ENCODE peak calls at places on chromosomes 11 and 22, in six cellular contexts. K is K562, E is Panc1, X is GM12878, Y is GM23338, F is HCT116. V is an unnamed sample.

GRCh38 chr11:128827494-128827893 is 39.6 kb downstream of the KCNJ1 start:
- DNase-seq in K (no peak), E (no peak), X (no peak), Y (no peak), F (no peak), V (no peak)

GRCh38 chr11:2406878-2407410 is 6.4 kb downstream of the TSSC4 start:
- DNase-seq in K (no peak), E (no peak), X (no peak), Y (no peak), F (no peak), V (no peak)

GRCh38 chr11:9180784-9181183 is 84.4 kb downstream of the DENND5A start:
- DNase-seq in K (no peak), E (no peak), X (no peak), Y (no peak), F (no peak), V (no peak)

GRCh38 chr11:14261094-14261493 is 97.9 kb downstream of the RRAS2 start:
- DNase-seq in K (no peak), E (no peak), X (no peak), Y (no peak), F (no peak), V (no peak)

GRCh38 chr11:45165806-45166603 is 19.6 kb downstream of the PRDM11 start:
- DNase-seq in K (no peak), E (no peak), X (no peak), Y (no peak), F (no peak), V (no peak)

GRCh38 chr11:92607969-92608711 is 361.3 kb upstream of the MTNR1B start:
- DNase-seq in K (no peak), E (no peak), X (no peak), Y (no peak), F (no peak), V (no peak)

GRCh38 chr22:30183271-30183670 is 63.3 kb downstream of the LIF start:
- DNase-seq in K (no peak), E (no peak), X (no peak), Y (no peak), F (no peak), V (no peak)

GRCh38 chr11:93051181-93051580 is 81.7 kb downstream of the MTNR1B start:
- DNase-seq in K (no peak), E (no peak), X (no peak), Y (no peak), F (no peak), V (no peak)

GRCh38 chr11:118109231-118109630 is 22.5 kb upstream of the SMIM35 start:
- DNase-seq in K (no peak), E (no peak), X (no peak), Y (no peak), F (no peak), V (no peak)

GRCh38 chr11:46006418-46007070 is 84.1 kb downstream of the LARGE2 start:
- DNase-seq in K (peak; percentile 47), E (peak; percentile 59), X (peak; percentile 37), Y (peak; percentile 93), F (peak; percentile 63), V (peak; percentile 74)

GRCh38 chr11:61325649-61326414 is 7.1 kb downstream of the DDB1 start:
- DNase-seq in K (no peak), E (no peak), X (no peak), Y (no peak), F (no peak), V (no peak)

GRCh38 chr11:17687946-17688670 is 31.3 kb upstream of the MYOD1 start:
- DNase-seq in K (no peak), E (no peak), X (no peak), Y (no peak), F (no peak), V (no peak)

GRCh38 chr11:134139873-134140331 is 71.0 kb downstream of the JAM3 start:
- DNase-seq in K (peak; percentile 41), E (peak; percentile 68), X (peak; percentile 25), Y (peak; percentile 86), F (peak; percentile 62), V (peak; percentile 8)

GRCh38 chr11:83019888-83020579 is 51.7 kb downstream of the RAB30 start:
- DNase-seq in K (no peak), E (no peak), X (no peak), Y (peak; percentile 10), F (no peak), V (no peak)

GRCh38 chr11:104191124-104191523 is 27.2 kb upstream of the PDGFD start:
- DNase-seq in K (no peak), E (no peak), X (no peak), Y (no peak), F (no peak), V (no peak)

GRCh38 chr11:45948341-45948740 is 25.9 kb downstream of the LARGE2 start:
- DNase-seq in K (no peak), E (no peak), X (no peak), Y (no peak), F (no peak), V (no peak)

GRCh38 chr11:43685483-43685882 is 4.9 kb downstream of the HSD17B12 start:
- DNase-seq in K (no peak), E (no peak), X (no peak), Y (no peak), F (no peak), V (no peak)

DNA sequence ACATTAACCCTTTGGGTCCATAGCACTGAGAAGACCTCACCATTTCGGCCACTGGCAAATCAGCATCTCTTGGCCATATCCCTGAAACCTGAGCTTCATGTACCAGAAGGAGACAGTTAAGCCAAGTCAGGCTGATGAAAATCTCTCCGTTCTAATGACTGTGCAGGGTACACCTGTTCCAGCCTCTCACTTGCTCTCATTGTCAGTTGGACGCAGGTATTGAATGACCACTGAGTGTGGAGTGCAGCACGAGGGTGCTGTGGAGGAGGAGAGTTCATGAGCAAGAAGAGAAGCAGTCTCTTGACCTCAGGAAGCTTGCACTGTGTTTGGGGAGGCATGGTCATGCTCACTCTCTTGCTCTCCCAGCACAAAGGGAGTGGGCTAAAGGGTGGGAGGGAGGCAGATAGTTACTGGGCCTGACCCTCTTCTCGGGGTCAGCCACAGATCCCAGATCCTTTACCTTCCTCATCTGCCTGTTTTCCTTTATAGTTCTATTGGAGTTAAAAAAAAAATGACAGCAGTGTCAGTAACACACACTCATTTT is 65.2 kb downstream of the ZBTB16 start:
- DNase-seq in K (no peak), E (no peak), X (no peak), Y (no peak), F (no peak), V (no peak)
- TF ChIP-seq REST in K (no peak), E (no peak), X (no peak), Y (no peak), F (no peak), V (no peak)

GRCh38 chr22:41768420-41768819 is 32.1 kb upstream of the CCDC134 start:
- DNase-seq in K (no peak), E (no peak), X (no peak), Y (no peak), F (no peak), V (no peak)
- TF ChIP-seq REST in K (no peak), E (no peak), X (no peak), Y (no peak), F (no peak), V (no peak)

GRCh38 chr11:132114185-132114584 is 743.8 kb downstream of the NTM start:
- DNase-seq in K (no peak), E (no peak), X (no peak), Y (peak; percentile 78), F (no peak), V (no peak)
- TF ChIP-seq REST in K (no peak), E (no peak), X (no peak), Y (no peak), F (no peak), V (no peak)

GRCh38 chr22:21661991-21662390 is 3.8 kb upstream of the PPIL2 start:
- DNase-seq in K (no peak), E (no peak), X (no peak), Y (no peak), F (no peak), V (no peak)
- TF ChIP-seq REST in K (no peak), E (no peak), X (no peak), Y (no peak), F (no peak), V (no peak)

DNA sequence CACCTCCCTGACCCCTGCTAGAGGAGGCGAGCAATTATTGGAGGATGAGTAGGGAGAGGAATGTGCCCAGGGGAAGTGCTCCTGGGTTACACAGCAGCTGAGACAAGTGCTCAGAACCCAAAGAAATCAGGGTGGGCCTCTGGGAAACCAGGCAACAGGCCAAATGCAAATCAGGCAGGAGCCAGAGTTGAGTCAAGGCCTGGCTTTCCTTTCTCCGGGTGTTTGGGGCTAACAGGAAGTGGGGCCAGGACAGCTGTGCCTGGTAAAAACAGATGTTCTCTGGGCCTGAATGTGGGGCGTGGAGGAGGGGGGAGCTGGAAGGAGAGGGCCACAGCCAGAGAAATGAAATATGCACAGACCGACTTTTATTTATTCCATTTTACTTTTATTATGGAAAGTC is 22.0 kb downstream of the MFNG start:
- DNase-seq in K (no peak), E (no peak), X (peak; percentile 19), Y (no peak), F (no peak), V (no peak)
- TF ChIP-seq REST in K (no peak), E (no peak), X (no peak), Y (no peak), F (no peak), V (no peak)

DNA sequence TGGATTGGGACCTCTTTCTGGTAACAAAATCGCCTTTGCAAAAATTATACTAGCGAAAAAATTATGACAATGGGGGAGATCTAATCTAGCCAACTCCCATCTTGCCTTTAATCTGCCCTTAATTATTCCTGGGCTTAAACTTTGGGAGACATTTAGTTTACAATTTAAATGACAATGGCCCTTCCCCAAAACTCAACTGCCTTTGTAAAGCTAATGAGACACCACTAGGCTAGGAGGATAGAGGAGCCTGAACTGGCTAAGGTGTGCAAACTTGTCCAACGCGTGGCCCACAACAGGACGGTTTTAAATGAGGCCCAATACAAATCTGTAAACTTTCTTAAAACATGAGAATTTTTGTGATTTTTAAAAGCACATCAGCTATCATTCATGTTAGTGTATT is 67.3 kb downstream of the RSF1 start:
- DNase-seq in K (no peak), E (no peak), X (no peak), Y (peak; percentile 83), F (no peak), V (no peak)
- TF ChIP-seq REST in K (no peak), E (no peak), X (no peak), Y (no peak), F (no peak), V (no peak)

DNA sequence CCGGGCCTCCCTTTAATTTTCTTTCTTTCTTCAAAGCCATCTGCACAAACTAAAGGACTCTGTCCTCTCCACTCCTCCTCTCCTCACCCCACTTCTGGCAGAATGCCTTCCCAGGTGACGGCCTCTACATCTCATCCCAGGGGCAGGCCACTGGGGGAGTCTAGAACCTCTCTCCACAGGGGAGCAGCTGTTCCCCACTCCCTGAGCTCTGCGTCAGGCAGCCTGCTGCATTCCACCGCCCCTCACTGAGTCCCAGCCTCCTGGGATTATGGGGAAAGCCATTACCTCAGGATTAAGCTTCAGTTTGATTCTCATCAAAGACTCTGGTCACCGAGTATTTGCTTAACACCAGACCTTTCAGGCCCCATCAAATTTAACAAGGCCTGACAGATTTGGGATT is 405.9 kb downstream of the NXPE2 start:
- DNase-seq in K (no peak), E (no peak), X (no peak), Y (no peak), F (no peak), V (no peak)
- TF ChIP-seq REST in K (no peak), E (no peak), X (no peak), Y (no peak), F (no peak), V (no peak)

GRCh38 chr11:31412946-31413345 is 43.3 kb downstream of the DNAJC24 start:
- DNase-seq in K (no peak), E (no peak), X (no peak), Y (no peak), F (no peak), V (no peak)
- TF ChIP-seq REST in K (no peak), E (no peak), X (no peak), Y (no peak), F (no peak), V (no peak)